ENCODE peak calls at places on chromosomes 2 and 18, in ten cellular contexts. One of them, this sample, is unnamed.

GRCh38 chr2:227890495-227891079 is 19.2 kb downstream of the DAW1 start:
- DNase-seq in endothelial cell of umbilical vein: peak; percentile 58
- DNase-seq in spleen: no peak
- DNase-seq in esophagus muscularis mucosa: no peak
- DNase-seq in brain microvascular endothelial cell: no peak
- DNase-seq in HCT116: peak; percentile 40
- DNase-seq in heart left ventricle: no peak
- DNase-seq in heart right ventricle: no peak
- DNase-seq in body of pancreas: no peak
- DNase-seq in tibial artery: no peak
- DNase-seq in this sample: peak; percentile 24

GRCh38 chr2:239443666-239444567 is 43.1 kb upstream of the HDAC4 start:
- DNase-seq in endothelial cell of umbilical vein: no peak
- DNase-seq in spleen: no peak
- DNase-seq in esophagus muscularis mucosa: peak; percentile 86
- DNase-seq in brain microvascular endothelial cell: no peak
- DNase-seq in HCT116: no peak
- DNase-seq in heart left ventricle: no peak
- DNase-seq in heart right ventricle: no peak
- DNase-seq in body of pancreas: no peak
- DNase-seq in tibial artery: no peak
- DNase-seq in this sample: no peak

GRCh38 chr2:68428746-68429145 is 38.3 kb downstream of the FBXO48 start:
- DNase-seq in endothelial cell of umbilical vein: no peak
- DNase-seq in spleen: no peak
- DNase-seq in esophagus muscularis mucosa: no peak
- DNase-seq in brain microvascular endothelial cell: no peak
- DNase-seq in HCT116: no peak
- DNase-seq in heart left ventricle: no peak
- DNase-seq in heart right ventricle: no peak
- DNase-seq in body of pancreas: no peak
- DNase-seq in tibial artery: no peak
- DNase-seq in this sample: no peak

GRCh38 chr2:191251014-191251413 is 5.8 kb downstream of the MYO1B start:
- DNase-seq in endothelial cell of umbilical vein: no peak
- DNase-seq in spleen: no peak
- DNase-seq in esophagus muscularis mucosa: no peak
- DNase-seq in brain microvascular endothelial cell: no peak
- DNase-seq in HCT116: no peak
- DNase-seq in heart left ventricle: no peak
- DNase-seq in heart right ventricle: no peak
- DNase-seq in body of pancreas: no peak
- DNase-seq in tibial artery: no peak
- DNase-seq in this sample: no peak

GRCh38 chr2:209426432-209426831 is 2.6 kb downstream of the MAP2 start:
- DNase-seq in endothelial cell of umbilical vein: peak; percentile 4
- DNase-seq in spleen: no peak
- DNase-seq in esophagus muscularis mucosa: no peak
- DNase-seq in brain microvascular endothelial cell: no peak
- DNase-seq in HCT116: no peak
- DNase-seq in heart left ventricle: no peak
- DNase-seq in heart right ventricle: no peak
- DNase-seq in body of pancreas: no peak
- DNase-seq in tibial artery: no peak
- DNase-seq in this sample: no peak

GRCh38 chr2:44836174-44836573 is 105.3 kb upstream of the SIX3 start:
- DNase-seq in endothelial cell of umbilical vein: no peak
- DNase-seq in spleen: no peak
- DNase-seq in esophagus muscularis mucosa: no peak
- DNase-seq in brain microvascular endothelial cell: no peak
- DNase-seq in HCT116: no peak
- DNase-seq in heart left ventricle: no peak
- DNase-seq in heart right ventricle: no peak
- DNase-seq in body of pancreas: no peak
- DNase-seq in tibial artery: no peak
- DNase-seq in this sample: no peak

GRCh38 chr18:49697757-49698595 is 115.4 kb downstream of the ACAA2 start:
- DNase-seq in endothelial cell of umbilical vein: no peak
- DNase-seq in spleen: no peak
- DNase-seq in esophagus muscularis mucosa: no peak
- DNase-seq in brain microvascular endothelial cell: no peak
- DNase-seq in HCT116: no peak
- DNase-seq in heart left ventricle: no peak
- DNase-seq in heart right ventricle: no peak
- DNase-seq in body of pancreas: no peak
- DNase-seq in tibial artery: no peak
- DNase-seq in this sample: no peak

GRCh38 chr18:80184243-80184772 is 63.0 kb downstream of the PARD6G start:
- DNase-seq in endothelial cell of umbilical vein: no peak
- DNase-seq in spleen: no peak
- DNase-seq in esophagus muscularis mucosa: no peak
- DNase-seq in brain microvascular endothelial cell: no peak
- DNase-seq in HCT116: no peak
- DNase-seq in heart left ventricle: no peak
- DNase-seq in heart right ventricle: no peak
- DNase-seq in body of pancreas: no peak
- DNase-seq in tibial artery: no peak
- DNase-seq in this sample: no peak

GRCh38 chr2:48754874-48755273 is 650 bp downstream of the LHCGR start:
- DNase-seq in endothelial cell of umbilical vein: no peak
- DNase-seq in spleen: no peak
- DNase-seq in esophagus muscularis mucosa: no peak
- DNase-seq in brain microvascular endothelial cell: no peak
- DNase-seq in HCT116: no peak
- DNase-seq in heart left ventricle: no peak
- DNase-seq in heart right ventricle: no peak
- DNase-seq in body of pancreas: no peak
- DNase-seq in tibial artery: no peak
- DNase-seq in this sample: no peak

GRCh38 chr2:51807229-51807628 is 775.3 kb upstream of the NRXN1 start:
- DNase-seq in endothelial cell of umbilical vein: no peak
- DNase-seq in spleen: no peak
- DNase-seq in esophagus muscularis mucosa: no peak
- DNase-seq in brain microvascular endothelial cell: no peak
- DNase-seq in HCT116: no peak
- DNase-seq in heart left ventricle: no peak
- DNase-seq in heart right ventricle: no peak
- DNase-seq in body of pancreas: no peak
- DNase-seq in tibial artery: no peak
- DNase-seq in this sample: no peak

GRCh38 chr2:40315684-40316083 is 136.2 kb downstream of the SLC8A1 start:
- DNase-seq in endothelial cell of umbilical vein: peak; percentile 76
- DNase-seq in spleen: no peak
- DNase-seq in esophagus muscularis mucosa: no peak
- DNase-seq in brain microvascular endothelial cell: peak; percentile 20
- DNase-seq in HCT116: no peak
- DNase-seq in heart left ventricle: no peak
- DNase-seq in heart right ventricle: peak; percentile 28
- DNase-seq in body of pancreas: no peak
- DNase-seq in tibial artery: peak; percentile 33
- DNase-seq in this sample: no peak

DNA sequence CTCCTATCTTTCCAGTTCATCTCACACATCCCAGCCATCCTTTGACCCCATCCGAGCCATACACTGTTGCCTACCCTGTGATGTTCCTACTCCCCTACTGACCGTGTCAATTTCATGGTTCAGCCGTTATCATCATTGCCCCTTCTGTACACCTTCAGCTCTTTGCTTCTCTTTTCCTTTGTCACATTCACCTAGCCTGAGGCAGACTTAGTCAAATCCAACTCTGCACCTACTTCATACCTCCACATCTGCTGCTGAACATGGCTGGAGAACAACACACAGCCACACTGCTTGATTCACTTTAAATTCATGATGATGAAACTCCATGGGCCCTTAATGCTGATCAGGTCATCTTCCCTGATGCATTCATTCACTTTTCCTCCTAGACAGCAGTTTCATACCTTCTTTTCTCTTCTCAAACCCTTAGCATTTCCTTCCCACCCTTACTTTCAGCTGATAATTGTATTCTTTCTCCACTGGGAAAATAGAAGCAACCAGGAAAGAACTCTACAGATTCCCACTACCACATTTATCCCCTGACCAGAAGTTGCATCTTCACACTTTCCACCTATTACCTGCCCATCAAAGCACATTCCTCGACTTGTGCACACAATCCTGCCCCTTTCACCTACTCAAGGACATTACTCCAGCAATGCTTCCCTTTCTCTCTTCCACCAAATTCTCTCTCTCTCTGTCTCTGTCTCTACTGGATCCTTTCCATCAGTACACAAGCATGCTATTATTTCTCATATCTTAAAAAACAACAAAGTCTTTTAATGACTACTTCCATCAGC is 59.6 kb downstream of the PKDCC start:
- DNase-seq in endothelial cell of umbilical vein: no peak
- DNase-seq in spleen: no peak
- DNase-seq in esophagus muscularis mucosa: no peak
- DNase-seq in brain microvascular endothelial cell: no peak
- DNase-seq in HCT116: no peak
- DNase-seq in heart left ventricle: no peak
- DNase-seq in heart right ventricle: no peak
- DNase-seq in body of pancreas: no peak
- DNase-seq in tibial artery: no peak
- DNase-seq in this sample: no peak
- H3K27ac ChIP-seq in endothelial cell of umbilical vein: no peak overlapping the region
- H3K27ac ChIP-seq in spleen: peak overlapping the region; percentile 90
- H3K27ac ChIP-seq in esophagus muscularis mucosa: no peak overlapping the region
- H3K27ac ChIP-seq in brain microvascular endothelial cell: no peak overlapping the region
- H3K27ac ChIP-seq in HCT116: no peak overlapping the region
- H3K27ac ChIP-seq in heart left ventricle: no peak overlapping the region
- H3K27ac ChIP-seq in heart right ventricle: no peak overlapping the region
- H3K27ac ChIP-seq in body of pancreas: no peak overlapping the region
- H3K27ac ChIP-seq in tibial artery: no peak overlapping the region
- H3K27ac ChIP-seq in this sample: no peak overlapping the region

DNA sequence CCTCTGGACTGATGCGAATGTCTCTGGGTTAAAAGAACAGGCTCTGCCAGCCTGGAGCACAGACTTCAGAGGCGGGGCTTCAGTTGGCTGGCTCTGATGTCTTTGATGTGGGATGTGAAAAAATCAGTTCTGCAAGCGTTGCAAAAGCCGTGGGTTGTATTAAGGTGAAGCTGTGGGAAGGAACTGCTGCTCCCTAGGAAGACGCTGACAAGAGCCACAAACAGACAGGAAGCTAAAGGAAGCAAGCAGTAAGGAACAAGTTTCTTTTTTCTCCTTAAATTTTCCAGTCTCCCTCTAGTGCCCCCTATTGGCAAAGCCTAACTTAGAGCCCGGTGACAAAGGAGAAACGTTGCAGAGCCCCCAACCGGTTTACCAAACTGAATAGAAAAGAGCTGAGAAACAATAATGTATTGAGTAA is 239.0 kb downstream of the CCDC178 start:
- DNase-seq in endothelial cell of umbilical vein: peak; percentile 75
- DNase-seq in spleen: no peak
- DNase-seq in esophagus muscularis mucosa: no peak
- DNase-seq in brain microvascular endothelial cell: peak; percentile 2
- DNase-seq in HCT116: no peak
- DNase-seq in heart left ventricle: no peak
- DNase-seq in heart right ventricle: no peak
- DNase-seq in body of pancreas: peak; percentile 20
- DNase-seq in tibial artery: no peak
- DNase-seq in this sample: peak; percentile 15
- H3K4me3 ChIP-seq in endothelial cell of umbilical vein: no peak overlapping the region
- H3K4me3 ChIP-seq in spleen: no peak overlapping the region
- H3K4me3 ChIP-seq in esophagus muscularis mucosa: no peak overlapping the region
- H3K4me3 ChIP-seq in brain microvascular endothelial cell: peak overlapping the region; percentile 29
- H3K4me3 ChIP-seq in HCT116: no peak overlapping the region
- H3K4me3 ChIP-seq in heart left ventricle: no peak overlapping the region
- H3K4me3 ChIP-seq in heart right ventricle: no peak overlapping the region
- H3K4me3 ChIP-seq in body of pancreas: no peak overlapping the region
- H3K4me3 ChIP-seq in tibial artery: no peak overlapping the region
- H3K4me3 ChIP-seq in this sample: no peak overlapping the region

DNA sequence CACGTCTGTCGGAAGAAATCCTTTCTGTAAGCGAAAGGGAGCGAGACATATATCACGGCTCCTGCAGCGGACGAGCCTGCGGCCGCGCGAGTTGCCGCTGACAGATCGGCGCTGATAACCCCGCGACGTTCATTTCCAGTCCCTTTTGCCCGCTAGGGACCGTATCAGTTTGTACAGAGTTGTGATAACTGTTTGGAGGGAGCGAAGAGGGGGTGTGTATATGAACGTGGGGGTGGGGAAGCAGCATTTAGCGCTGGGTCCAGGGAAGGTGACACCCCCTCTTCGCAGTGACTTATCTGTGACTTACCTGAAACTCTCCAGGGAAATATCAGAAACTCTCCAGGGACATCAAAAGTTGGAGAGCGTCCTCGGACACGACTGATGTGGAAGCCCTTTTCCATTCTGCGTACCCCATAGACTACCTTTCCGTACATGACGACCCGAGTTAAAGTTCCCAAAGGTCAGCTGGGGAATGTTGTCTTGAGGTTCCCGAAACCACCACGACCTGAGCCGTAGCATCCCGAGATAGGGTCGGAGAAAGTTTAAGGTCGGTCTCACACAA is 948 bp upstream of the GATA6 start:
- DNase-seq in endothelial cell of umbilical vein: peak; percentile 55
- DNase-seq in spleen: no peak
- DNase-seq in esophagus muscularis mucosa: no peak
- DNase-seq in brain microvascular endothelial cell: no peak
- DNase-seq in HCT116: no peak
- DNase-seq in heart left ventricle: no peak
- DNase-seq in heart right ventricle: peak; percentile 44
- DNase-seq in body of pancreas: peak; percentile 59
- DNase-seq in tibial artery: peak; percentile 42
- DNase-seq in this sample: peak; percentile 30
- H3K27ac ChIP-seq in endothelial cell of umbilical vein: no peak overlapping the region
- H3K27ac ChIP-seq in spleen: peak overlapping the region; percentile 36
- H3K27ac ChIP-seq in esophagus muscularis mucosa: no peak overlapping the region
- H3K27ac ChIP-seq in brain microvascular endothelial cell: no peak overlapping the region
- H3K27ac ChIP-seq in HCT116: no peak overlapping the region
- H3K27ac ChIP-seq in heart left ventricle: peak overlapping the region; percentile 95
- H3K27ac ChIP-seq in heart right ventricle: peak overlapping the region; percentile 99
- H3K27ac ChIP-seq in body of pancreas: peak overlapping the region; percentile 95
- H3K27ac ChIP-seq in tibial artery: peak overlapping the region; percentile 97
- H3K27ac ChIP-seq in this sample: no peak overlapping the region

DNA sequence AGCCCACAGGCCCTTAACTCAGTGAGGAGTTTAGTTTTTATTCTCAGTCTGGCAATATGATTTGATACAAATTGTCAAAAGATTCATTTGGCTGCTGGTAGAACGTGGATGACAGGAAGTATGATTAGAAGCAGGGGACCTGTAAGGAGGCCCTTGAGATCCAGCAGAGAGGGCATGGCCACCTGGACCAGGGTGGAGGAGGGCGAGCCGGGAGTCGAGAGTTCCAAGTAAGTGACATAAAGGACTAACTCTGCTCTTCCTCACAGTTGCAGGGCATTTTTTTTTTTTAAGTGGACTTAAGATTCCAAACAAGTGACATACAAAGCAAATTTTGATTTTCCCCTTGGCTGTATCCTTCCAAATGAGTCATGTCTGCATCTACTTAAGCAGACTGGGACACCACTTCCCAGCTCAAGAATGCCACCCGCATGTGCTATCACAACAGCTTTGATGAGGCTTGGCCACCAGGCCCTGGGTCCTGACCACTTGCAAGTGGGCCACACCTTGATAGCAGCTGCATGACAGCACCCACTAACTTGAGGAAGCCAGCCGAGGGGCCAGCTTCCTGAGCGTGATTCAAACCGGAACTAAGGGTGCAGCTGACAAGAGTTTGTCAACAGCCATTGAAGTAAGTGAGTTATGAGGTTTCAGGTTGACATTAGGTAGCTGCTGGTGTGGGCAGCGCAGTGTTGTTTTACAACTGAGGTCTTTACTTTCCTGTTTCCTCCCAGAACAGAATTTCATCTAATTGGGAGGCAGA is 54.6 kb downstream of the EPHA4 start:
- DNase-seq in endothelial cell of umbilical vein: peak; percentile 72
- DNase-seq in spleen: peak; percentile 90
- DNase-seq in esophagus muscularis mucosa: peak; percentile 47
- DNase-seq in brain microvascular endothelial cell: peak; percentile 47
- DNase-seq in HCT116: peak; percentile 8
- DNase-seq in heart left ventricle: peak; percentile 68
- DNase-seq in heart right ventricle: no peak
- DNase-seq in body of pancreas: no peak
- DNase-seq in tibial artery: peak; percentile 28
- DNase-seq in this sample: peak; percentile 66
- H3K4me3 ChIP-seq in endothelial cell of umbilical vein: no peak overlapping the region
- H3K4me3 ChIP-seq in spleen: no peak overlapping the region
- H3K4me3 ChIP-seq in esophagus muscularis mucosa: no peak overlapping the region
- H3K4me3 ChIP-seq in brain microvascular endothelial cell: no peak overlapping the region
- H3K4me3 ChIP-seq in HCT116: no peak overlapping the region
- H3K4me3 ChIP-seq in heart left ventricle: no peak overlapping the region
- H3K4me3 ChIP-seq in heart right ventricle: no peak overlapping the region
- H3K4me3 ChIP-seq in body of pancreas: no peak overlapping the region
- H3K4me3 ChIP-seq in tibial artery: no peak overlapping the region
- H3K4me3 ChIP-seq in this sample: no peak overlapping the region

This sample was measured in SJSA1.